ENCODE peak calls at places on chromosomes 5 and 9, in seven cellular contexts. J is ovary, B is HCT116, P is H1, N is GM23338, O is astrocyte, Z is osteoblast. V is an unnamed sample. For H3K4me1, the result is how much of the 10 kb centered on the place peaks cover.

GRCh38 chr5:176697267-176697928 is 50.1 kb downstream of the TSPAN17 start:
- DNase-seq in J (no peak), B (no peak), P (no peak), N (peak), O (no peak), Z (peak), V (no peak)

GRCh38 chr9:21830589-21830988 is 28.2 kb downstream of the MTAP start:
- DNase-seq in J (no peak), B (no peak), P (no peak), N (no peak), O (peak), Z (peak), V (peak)

GRCh38 chr5:164145458-164145857 is 640.0 kb downstream of the MAT2B start:
- DNase-seq in J (no peak), B (no peak), P (no peak), N (no peak), O (no peak), Z (no peak), V (no peak)

GRCh38 chr5:149427374-149427773 is 48.3 kb upstream of the IL17B start:
- DNase-seq in J (no peak), B (no peak), P (no peak), N (no peak), O (no peak), Z (peak), V (no peak)

GRCh38 chr9:136290508-136291000 is 13.3 kb downstream of the CCDC187 start:
- DNase-seq in J (no peak), B (no peak), P (no peak), N (no peak), O (no peak), Z (no peak), V (no peak)

GRCh38 chr9:95167998-95168397 is 149.5 kb downstream of the FANCC start:
- DNase-seq in J (no peak), B (peak), P (peak), N (peak), O (peak), Z (no peak), V (peak)

GRCh38 chr9:81596671-81597426 is 92.5 kb downstream of the TLE1 start:
- DNase-seq in J (no peak), B (no peak), P (no peak), N (peak), O (no peak), Z (no peak), V (no peak)

GRCh38 chr5:157225463-157226422 is 40.2 kb upstream of the CYFIP2 start:
- DNase-seq in J (no peak), B (no peak), P (no peak), N (no peak), O (no peak), Z (no peak), V (no peak)

GRCh38 chr5:55344392-55344992 is 36.7 kb downstream of the MTREX start:
- DNase-seq in J (peak), B (peak), P (peak), N (peak), O (peak), Z (peak), V (peak)

GRCh38 chr9:136403538-136403914 is 3.6 kb upstream of the SNAPC4 start:
- DNase-seq in J (no peak), B (no peak), P (no peak), N (no peak), O (no peak), Z (no peak), V (no peak)

GRCh38 chr9:108512426-108513173 is 343.2 kb downstream of the ACTL7B start:
- DNase-seq in J (no peak), B (no peak), P (no peak), N (peak), O (no peak), Z (no peak), V (no peak)

GRCh38 chr5:74517700-74518099 is 122.8 kb downstream of the ENC1 start:
- DNase-seq in J (no peak), B (no peak), P (no peak), N (no peak), O (peak), Z (peak), V (no peak)

GRCh38 chr5:36611520-36612274 is 5.3 kb downstream of the SLC1A3 start:
- DNase-seq in J (no peak), B (no peak), P (no peak), N (no peak), O (no peak), Z (no peak), V (no peak)

GRCh38 chr9:124576751-124577150 is 69.6 kb upstream of the NR5A1 start:
- DNase-seq in J (no peak), B (no peak), P (no peak), N (no peak), O (no peak), Z (no peak), V (no peak)

GRCh38 chr5:139745800-139746690 is 49.6 kb upstream of the PSD2 start:
- DNase-seq in J (peak), B (peak), P (peak), N (peak), O (peak), Z (peak), V (peak)

GRCh38 chr5:34611829-34612415 is 44.2 kb upstream of the RAI14 start:
- DNase-seq in J (no peak), B (no peak), P (no peak), N (no peak), O (no peak), Z (peak), V (no peak)

GRCh38 chr9:110199643-110200042 is 8.3 kb downstream of the C9orf152 start:
- DNase-seq in J (no peak), B (no peak), P (no peak), N (no peak), O (no peak), Z (no peak), V (no peak)

GRCh38 chr5:91277093-91277626 is 106.0 kb downstream of the ARRDC3 start:
- DNase-seq in J (no peak), B (no peak), P (no peak), N (no peak), O (no peak), Z (no peak), V (no peak)

GRCh38 chr5:122177162-122177561 is 47.8 kb downstream of the ZNF474 start:
- DNase-seq in J (no peak), B (no peak), P (no peak), N (no peak), O (no peak), Z (no peak), V (no peak)

GRCh38 chr9:89993678-89994630 is 389.1 kb downstream of the GADD45G start:
- DNase-seq in J (no peak), B (no peak), P (no peak), N (peak), O (no peak), Z (no peak), V (no peak)

GRCh38 chr5:177362871-177363507 is 5.3 kb downstream of the RGS14 start:
- DNase-seq in J (peak), B (no peak), P (no peak), N (peak), O (no peak), Z (peak), V (no peak)

GRCh38 chr9:116860509-116861120 is 173.5 kb downstream of the TRIM32 start:
- DNase-seq in J (peak), B (peak), P (no peak), N (peak), O (peak), Z (peak), V (peak)

GRCh38 chr9:5449521-5450359 is 602 bp upstream of the CD274 start:
- DNase-seq in J (no peak), B (no peak), P (no peak), N (no peak), O (no peak), Z (no peak), V (no peak)

GRCh38 chr5:125059255-125060050 is 313.0 kb upstream of the ZNF608 start:
- DNase-seq in J (no peak), B (peak), P (no peak), N (no peak), O (peak), Z (no peak), V (no peak)

GRCh38 chr9:77896269-77897245 is 135.1 kb downstream of the GNAQ start:
- DNase-seq in J (no peak), B (no peak), P (no peak), N (no peak), O (no peak), Z (no peak), V (no peak)

GRCh38 chr5:136033244-136033643 is 4.5 kb downstream of the TGFBI start:
- DNase-seq in J (no peak), B (no peak), P (no peak), N (no peak), O (no peak), Z (no peak), V (no peak)

GRCh38 chr5:42599106-42599505 is 157.5 kb upstream of the CCDC152 start:
- DNase-seq in J (no peak), B (no peak), P (no peak), N (no peak), O (no peak), Z (no peak), V (no peak)

GRCh38 chr9:110031511-110032173 is 176.3 kb downstream of the C9orf152 start:
- DNase-seq in J (no peak), B (no peak), P (no peak), N (no peak), O (peak), Z (peak), V (peak)

GRCh38 chr5:150645070-150645700 is 4.7 kb downstream of the SYNPO start:
- DNase-seq in J (peak), B (no peak), P (no peak), N (no peak), O (peak), Z (peak), V (no peak)

GRCh38 chr5:74956278-74956677 is 90.1 kb upstream of the FAM169A start:
- DNase-seq in J (no peak), B (no peak), P (no peak), N (no peak), O (no peak), Z (no peak), V (peak)

GRCh38 chr5:89313804-89314588 is 431.0 kb upstream of the MEF2C start:
- DNase-seq in J (no peak), B (peak), P (no peak), N (no peak), O (peak), Z (peak), V (peak)

GRCh38 chr9:123176230-123176629 is 92.2 kb downstream of the STRBP start:
- DNase-seq in J (no peak), B (no peak), P (no peak), N (no peak), O (no peak), Z (no peak), V (peak)
- H3K4me1 ChIP-seq in J (under half), B (under half), P (under half), N (half or more), O (under half), Z (under half), V (under half)

DNA sequence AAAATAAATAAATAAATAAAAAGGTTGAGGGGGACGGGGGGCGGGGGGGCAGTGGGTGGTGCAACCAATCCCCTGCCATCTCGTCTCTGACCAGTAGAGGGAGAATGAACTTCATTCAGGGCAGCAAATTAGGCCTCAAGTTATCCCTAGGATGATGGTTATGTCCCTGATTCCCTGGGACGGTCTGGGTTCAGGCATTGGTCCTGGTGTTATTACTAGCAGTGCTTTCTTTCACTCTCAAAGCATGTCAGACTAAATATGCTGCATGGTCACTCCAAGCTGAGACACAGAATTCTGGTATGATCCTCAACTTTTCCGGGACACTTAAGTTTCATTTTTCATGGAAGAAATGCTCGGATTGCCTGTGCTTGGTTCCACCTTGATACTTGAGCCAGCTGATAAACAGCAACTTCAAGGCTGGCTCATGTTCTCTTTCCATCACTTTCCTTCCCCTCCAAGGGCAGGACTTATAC is 59.4 kb downstream of the DAP start:
- DNase-seq in J (no peak), B (no peak), P (no peak), N (peak), O (peak), Z (peak), V (no peak)
- TF ChIP-seq CTCF in J (no peak), B (peak), P (peak), N (peak), O (peak), Z (peak), V (peak)

GRCh38 chr9:2122299-2122698 is 107.2 kb downstream of the SMARCA2 start:
- DNase-seq in J (no peak), B (no peak), P (no peak), N (no peak), O (no peak), Z (no peak), V (no peak)

GRCh38 chr9:2128611-2129010 is 113.5 kb downstream of the SMARCA2 start:
- DNase-seq in J (no peak), B (no peak), P (no peak), N (no peak), O (no peak), Z (no peak), V (no peak)

GRCh38 chr9:2126331-2126789 is 111.2 kb downstream of the SMARCA2 start:
- DNase-seq in J (peak), B (no peak), P (no peak), N (no peak), O (peak), Z (no peak), V (no peak)

GRCh38 chr9:2127486-2127885 is 112.3 kb downstream of the SMARCA2 start:
- DNase-seq in J (no peak), B (no peak), P (no peak), N (no peak), O (peak), Z (no peak), V (no peak)

DNA sequence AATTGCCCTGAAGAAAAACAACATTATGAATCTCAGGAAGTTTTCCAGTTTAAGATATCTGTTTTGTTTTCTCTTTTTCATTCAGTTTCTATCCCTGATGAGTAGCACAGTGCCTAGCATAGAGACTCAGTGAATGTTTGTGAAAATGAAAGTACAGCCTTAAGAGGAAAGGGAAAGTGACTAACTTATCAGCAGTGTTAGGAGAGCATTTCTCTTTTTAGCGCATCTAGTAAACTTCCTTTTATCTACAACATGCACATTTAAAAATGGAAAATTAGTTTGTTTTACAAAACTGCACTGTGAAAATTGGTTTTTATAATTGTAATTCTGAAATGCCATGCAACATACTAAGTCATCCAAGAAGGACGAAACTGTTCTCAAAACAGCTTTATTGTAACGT is 110.8 kb downstream of the SMARCA2 start:
- DNase-seq in J (no peak), B (no peak), P (no peak), N (no peak), O (no peak), Z (no peak), V (no peak)
- H3K4me1 ChIP-seq in J (under half), B (under half), P (under half), N (under half), O (under half), Z (under half), V (under half)

DNA sequence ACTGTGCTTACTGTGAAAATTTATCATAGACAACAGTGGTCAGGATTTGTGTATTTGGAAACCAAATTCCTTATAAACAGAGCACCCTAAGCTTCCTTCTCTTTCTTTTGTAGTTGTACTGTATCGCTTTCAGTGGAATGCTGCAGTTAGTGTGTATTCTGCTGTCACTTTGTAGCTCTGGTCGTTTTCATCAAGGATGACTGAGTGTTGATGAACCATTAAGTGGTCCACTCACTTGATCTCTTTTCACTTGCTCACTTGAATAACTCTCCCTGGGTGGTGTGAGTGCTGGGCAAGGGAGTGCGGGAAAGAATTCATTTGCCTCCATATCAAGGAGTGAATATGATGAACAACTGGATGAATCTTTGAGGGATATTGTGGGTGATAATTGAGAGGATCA is 1225.7 kb upstream of the WWC1 start:
- DNase-seq in J (no peak), B (no peak), P (no peak), N (no peak), O (no peak), Z (peak), V (no peak)
- TF ChIP-seq CTCF in J (no peak), B (no peak), P (no peak), N (no peak), O (no peak), Z (no peak), V (no peak)